ENCODE peak calls at places on chromosomes 5 and 9, in ten cellular contexts. Z, F, A, D, B, N, M, C, O and R are unnamed samples.

GRCh38 chr9:71648453-71648852 is 119.9 kb downstream of the CEMIP2 start:
- DNase-seq in B (no peak), O (no peak), Z (no peak), D (no peak), A (no peak), F (no peak), C (no peak), N (no peak), M (no peak), R (no peak)

GRCh38 chr5:120817044-120817985 is 353.2 kb downstream of the PRR16 start:
- DNase-seq in F (no peak), O (no peak), N (peak; percentile 44), A (no peak), M (no peak), Z (peak; percentile 56), B (no peak), D (no peak), C (no peak), R (no peak)

GRCh38 chr5:14332746-14333145 is 189.6 kb downstream of the TRIO start:
- DNase-seq in D (no peak), C (no peak), N (no peak), F (no peak), M (no peak), O (no peak), A (no peak), Z (no peak), B (no peak), R (no peak)

GRCh38 chr5:132674671-132675506 is 1.1 kb downstream of the IL4 start:
- DNase-seq in A (no peak), N (peak; percentile 96), O (peak; percentile 33), B (no peak), C (no peak), M (no peak), Z (peak; percentile 95), F (peak; percentile 96), D (no peak), R (no peak)

GRCh38 chr5:143676794-143677193 is 135.2 kb upstream of the HMHB1 start:
- DNase-seq in M (no peak), F (no peak), O (no peak), N (no peak), Z (no peak), D (no peak), A (no peak), B (no peak), C (no peak), R (no peak)

GRCh38 chr5:93595420-93596136 is 12.6 kb downstream of the NR2F1 start:
- DNase-seq in F (no peak), B (no peak), C (no peak), O (peak; percentile 66), Z (no peak), D (no peak), N (no peak), A (no peak), M (no peak), R (no peak)

GRCh38 chr9:16524078-16524477 is 346.4 kb downstream of the BNC2 start:
- DNase-seq in B (no peak), O (no peak), M (no peak), Z (no peak), C (no peak), F (no peak), A (no peak), D (no peak), N (no peak), R (no peak)

GRCh38 chr5:179798144-179798770 is 4.5 kb downstream of the LTC4S start:
- DNase-seq in B (no peak), A (no peak), Z (no peak), M (no peak), N (no peak), C (no peak), F (no peak), O (peak; percentile 44), D (no peak), R (no peak)

GRCh38 chr5:138503487-138504270 is 38.4 kb downstream of the EGR1 start:
- DNase-seq in O (peak; percentile 80), M (no peak), Z (peak; percentile 75), C (peak; percentile 53), B (peak; percentile 39), F (no peak), A (peak; percentile 43), N (peak; percentile 77), D (peak; percentile 49), R (no peak)

GRCh38 chr9:7284517-7284916 is 515.1 kb downstream of the DMAC1 start:
- DNase-seq in F (no peak), O (peak; percentile 45), Z (no peak), A (no peak), M (no peak), B (no peak), N (no peak), C (no peak), D (no peak), R (no peak)

GRCh38 chr9:86354048-86354881 is at the start of gene TUT7:
- DNase-seq in A (peak; percentile 91), D (peak; percentile 97), B (peak; percentile 94), C (peak; percentile 95), N (peak; percentile 92), F (peak; percentile 72), O (peak; percentile 96), M (peak; percentile 85), Z (peak; percentile 98), R (peak; percentile 77)

GRCh38 chr5:137733922-137734695 is 1.8 kb downstream of the KLHL3 start:
- DNase-seq in O (no peak), C (peak; percentile 28), M (no peak), B (no peak), N (peak; percentile 21), Z (peak; percentile 45), F (no peak), D (no peak), A (peak; percentile 51), R (no peak)

GRCh38 chr9:27496134-27496504 is 28.0 kb upstream of the IFNK start:
- DNase-seq in D (no peak), B (no peak), Z (peak; percentile 53), N (no peak), O (no peak), A (no peak), F (no peak), C (no peak), M (no peak), R (no peak)

GRCh38 chr9:86639899-86640379 is 285.7 kb upstream of the TUT7 start:
- DNase-seq in C (no peak), B (no peak), N (no peak), O (no peak), F (no peak), M (no peak), Z (no peak), D (no peak), A (peak; percentile 8), R (no peak)

GRCh38 chr5:72109625-72110024 is 2.4 kb downstream of the MAP1B start:
- DNase-seq in C (no peak), M (no peak), N (peak; percentile 32), O (no peak), B (no peak), A (peak; percentile 46), D (no peak), Z (peak; percentile 23), F (no peak), R (no peak)

GRCh38 chr5:141355641-141356040 is 820 bp downstream of the PCDHGA4 start:
- DNase-seq in C (no peak), N (no peak), A (no peak), O (no peak), B (no peak), M (no peak), D (no peak), F (no peak), Z (no peak), R (no peak)

GRCh38 chr5:158640581-158640980 is 459.1 kb downstream of the EBF1 start:
- DNase-seq in Z (peak; percentile 26), F (no peak), B (no peak), C (no peak), M (no peak), O (no peak), A (no peak), D (no peak), N (peak; percentile 85), R (no peak)